ENCODE peak calls at places on chromosomes 3 and 15, in ten cellular contexts. One of them, this sample, is unnamed.

GRCh38 chr15:68980786-68981185 is 33.7 kb upstream of the NOX5 start:
- DNase-seq in left ventricle myocardium inferior: no peak
- DNase-seq in mesendoderm: no peak
- DNase-seq in SHP77: no peak
- DNase-seq in activated T-helper 1 cell treated with Interleukin-2 at 50 U/mL for 16 hours: no peak
- DNase-seq in endothelial cell: no peak
- DNase-seq in HS-5: no peak
- DNase-seq in IMR-90: no peak
- DNase-seq in endothelial cell of umbilical vein: no peak
- DNase-seq in amygdala: no peak
- DNase-seq in this sample: no peak

GRCh38 chr3:117059054-117059989 is 349.7 kb downstream of the TUSC7 start:
- DNase-seq in IMR-90: peak
- DNase-seq in amygdala: no peak
- DNase-seq in mesendoderm: peak
- DNase-seq in HS-5: no peak
- DNase-seq in endothelial cell: no peak
- DNase-seq in activated T-helper 1 cell treated with Interleukin-2 at 50 U/mL for 16 hours: no peak
- DNase-seq in endothelial cell of umbilical vein: peak
- DNase-seq in left ventricle myocardium inferior: no peak
- DNase-seq in SHP77: peak
- DNase-seq in this sample: no peak

GRCh38 chr3:196666001-196666867 is 26.7 kb downstream of the NRROS start:
- DNase-seq in amygdala: no peak
- DNase-seq in HS-5: peak
- DNase-seq in IMR-90: peak
- DNase-seq in activated T-helper 1 cell treated with Interleukin-2 at 50 U/mL for 16 hours: no peak
- DNase-seq in endothelial cell of umbilical vein: no peak
- DNase-seq in mesendoderm: peak
- DNase-seq in endothelial cell: no peak
- DNase-seq in SHP77: peak
- DNase-seq in left ventricle myocardium inferior: no peak
- DNase-seq in this sample: peak

GRCh38 chr3:101673953-101674352 is 3.0 kb downstream of the ZBTB11 start:
- DNase-seq in amygdala: no peak
- DNase-seq in HS-5: no peak
- DNase-seq in endothelial cell: no peak
- DNase-seq in endothelial cell of umbilical vein: no peak
- DNase-seq in activated T-helper 1 cell treated with Interleukin-2 at 50 U/mL for 16 hours: no peak
- DNase-seq in IMR-90: no peak
- DNase-seq in SHP77: no peak
- DNase-seq in left ventricle myocardium inferior: no peak
- DNase-seq in mesendoderm: no peak
- DNase-seq in this sample: no peak

GRCh38 chr3:158842946-158843345 is 41.1 kb downstream of the MFSD1 start:
- DNase-seq in SHP77: no peak
- DNase-seq in left ventricle myocardium inferior: no peak
- DNase-seq in endothelial cell of umbilical vein: no peak
- DNase-seq in endothelial cell: no peak
- DNase-seq in mesendoderm: no peak
- DNase-seq in IMR-90: no peak
- DNase-seq in HS-5: no peak
- DNase-seq in activated T-helper 1 cell treated with Interleukin-2 at 50 U/mL for 16 hours: no peak
- DNase-seq in amygdala: no peak
- DNase-seq in this sample: no peak

GRCh38 chr3:119885746-119886530 is 104.0 kb downstream of the NR1I2 start:
- DNase-seq in activated T-helper 1 cell treated with Interleukin-2 at 50 U/mL for 16 hours: no peak
- DNase-seq in SHP77: no peak
- DNase-seq in HS-5: no peak
- DNase-seq in endothelial cell: no peak
- DNase-seq in endothelial cell of umbilical vein: no peak
- DNase-seq in mesendoderm: no peak
- DNase-seq in left ventricle myocardium inferior: no peak
- DNase-seq in amygdala: no peak
- DNase-seq in IMR-90: no peak
- DNase-seq in this sample: no peak

GRCh38 chr3:30644615-30645014 is 38.2 kb downstream of the TGFBR2 start:
- DNase-seq in HS-5: no peak
- DNase-seq in IMR-90: peak
- DNase-seq in endothelial cell of umbilical vein: peak
- DNase-seq in SHP77: no peak
- DNase-seq in endothelial cell: no peak
- DNase-seq in activated T-helper 1 cell treated with Interleukin-2 at 50 U/mL for 16 hours: peak
- DNase-seq in amygdala: no peak
- DNase-seq in left ventricle myocardium inferior: peak
- DNase-seq in mesendoderm: no peak
- DNase-seq in this sample: no peak

GRCh38 chr3:40137586-40138295 is 171.8 kb upstream of the EIF1B start:
- DNase-seq in endothelial cell of umbilical vein: no peak
- DNase-seq in SHP77: no peak
- DNase-seq in activated T-helper 1 cell treated with Interleukin-2 at 50 U/mL for 16 hours: no peak
- DNase-seq in IMR-90: no peak
- DNase-seq in endothelial cell: no peak
- DNase-seq in left ventricle myocardium inferior: no peak
- DNase-seq in mesendoderm: no peak
- DNase-seq in HS-5: peak
- DNase-seq in amygdala: no peak
- DNase-seq in this sample: no peak

GRCh38 chr3:46695962-46696922 is 2.8 kb upstream of the ALS2CL start:
- DNase-seq in mesendoderm: no peak
- DNase-seq in SHP77: no peak
- DNase-seq in left ventricle myocardium inferior: peak
- DNase-seq in HS-5: no peak
- DNase-seq in activated T-helper 1 cell treated with Interleukin-2 at 50 U/mL for 16 hours: no peak
- DNase-seq in endothelial cell of umbilical vein: no peak
- DNase-seq in amygdala: no peak
- DNase-seq in endothelial cell: no peak
- DNase-seq in IMR-90: peak
- DNase-seq in this sample: no peak

GRCh38 chr15:89776274-89777072 is at the start of gene MESP2:
- DNase-seq in mesendoderm: peak
- DNase-seq in endothelial cell of umbilical vein: peak
- DNase-seq in HS-5: no peak
- DNase-seq in SHP77: peak
- DNase-seq in endothelial cell: peak
- DNase-seq in IMR-90: peak
- DNase-seq in left ventricle myocardium inferior: peak
- DNase-seq in amygdala: no peak
- DNase-seq in activated T-helper 1 cell treated with Interleukin-2 at 50 U/mL for 16 hours: peak
- DNase-seq in this sample: no peak

GRCh38 chr3:51311055-51311454 is 74.0 kb upstream of the MANF start:
- DNase-seq in endothelial cell of umbilical vein: peak
- DNase-seq in amygdala: no peak
- DNase-seq in left ventricle myocardium inferior: no peak
- DNase-seq in HS-5: no peak
- DNase-seq in activated T-helper 1 cell treated with Interleukin-2 at 50 U/mL for 16 hours: no peak
- DNase-seq in mesendoderm: peak
- DNase-seq in SHP77: peak
- DNase-seq in IMR-90: peak
- DNase-seq in endothelial cell: no peak
- DNase-seq in this sample: no peak

GRCh38 chr3:193812791-193813505 is 219.9 kb downstream of the OPA1 start:
- DNase-seq in left ventricle myocardium inferior: no peak
- DNase-seq in amygdala: no peak
- DNase-seq in IMR-90: no peak
- DNase-seq in endothelial cell of umbilical vein: no peak
- DNase-seq in mesendoderm: peak
- DNase-seq in activated T-helper 1 cell treated with Interleukin-2 at 50 U/mL for 16 hours: no peak
- DNase-seq in HS-5: no peak
- DNase-seq in endothelial cell: no peak
- DNase-seq in SHP77: no peak
- DNase-seq in this sample: no peak

GRCh38 chr3:35664460-35664919 is 25.2 kb downstream of the ARPP21 start:
- DNase-seq in SHP77: peak
- DNase-seq in mesendoderm: peak
- DNase-seq in amygdala: peak
- DNase-seq in activated T-helper 1 cell treated with Interleukin-2 at 50 U/mL for 16 hours: no peak
- DNase-seq in HS-5: no peak
- DNase-seq in IMR-90: peak
- DNase-seq in left ventricle myocardium inferior: peak
- DNase-seq in endothelial cell: peak
- DNase-seq in endothelial cell of umbilical vein: peak
- DNase-seq in this sample: peak

GRCh38 chr15:80796424-80796823 is 17.3 kb downstream of the CEMIP start:
- DNase-seq in HS-5: no peak
- DNase-seq in amygdala: no peak
- DNase-seq in SHP77: no peak
- DNase-seq in endothelial cell: no peak
- DNase-seq in endothelial cell of umbilical vein: no peak
- DNase-seq in IMR-90: no peak
- DNase-seq in activated T-helper 1 cell treated with Interleukin-2 at 50 U/mL for 16 hours: no peak
- DNase-seq in left ventricle myocardium inferior: no peak
- DNase-seq in mesendoderm: no peak
- DNase-seq in this sample: no peak

GRCh38 chr3:27289769-27290413 is 79.3 kb downstream of the NEK10 start:
- DNase-seq in amygdala: no peak
- DNase-seq in IMR-90: peak
- DNase-seq in SHP77: no peak
- DNase-seq in activated T-helper 1 cell treated with Interleukin-2 at 50 U/mL for 16 hours: no peak
- DNase-seq in HS-5: no peak
- DNase-seq in left ventricle myocardium inferior: no peak
- DNase-seq in mesendoderm: no peak
- DNase-seq in endothelial cell: no peak
- DNase-seq in endothelial cell of umbilical vein: no peak
- DNase-seq in this sample: no peak

GRCh38 chr3:171353423-171353822 is 106.8 kb downstream of the TNIK start:
- DNase-seq in endothelial cell: no peak
- DNase-seq in activated T-helper 1 cell treated with Interleukin-2 at 50 U/mL for 16 hours: no peak
- DNase-seq in SHP77: no peak
- DNase-seq in HS-5: no peak
- DNase-seq in IMR-90: peak
- DNase-seq in amygdala: no peak
- DNase-seq in mesendoderm: no peak
- DNase-seq in endothelial cell of umbilical vein: no peak
- DNase-seq in left ventricle myocardium inferior: no peak
- DNase-seq in this sample: no peak

GRCh38 chr3:120369000-120369399 is 19.8 kb upstream of the LRRC58 start:
- DNase-seq in amygdala: no peak
- DNase-seq in mesendoderm: no peak
- DNase-seq in IMR-90: no peak
- DNase-seq in activated T-helper 1 cell treated with Interleukin-2 at 50 U/mL for 16 hours: no peak
- DNase-seq in left ventricle myocardium inferior: no peak
- DNase-seq in endothelial cell: no peak
- DNase-seq in HS-5: no peak
- DNase-seq in SHP77: no peak
- DNase-seq in endothelial cell of umbilical vein: no peak
- DNase-seq in this sample: peak

GRCh38 chr15:28861031-28861534 is 12.6 kb upstream of the GOLGA6L7 start:
- DNase-seq in mesendoderm: no peak
- DNase-seq in activated T-helper 1 cell treated with Interleukin-2 at 50 U/mL for 16 hours: no peak
- DNase-seq in IMR-90: peak
- DNase-seq in amygdala: no peak
- DNase-seq in left ventricle myocardium inferior: no peak
- DNase-seq in HS-5: no peak
- DNase-seq in endothelial cell of umbilical vein: no peak
- DNase-seq in SHP77: no peak
- DNase-seq in endothelial cell: no peak
- DNase-seq in this sample: no peak

GRCh38 chr15:77837649-77838025 is 204.9 kb upstream of the LINGO1 start:
- DNase-seq in SHP77: no peak
- DNase-seq in amygdala: no peak
- DNase-seq in HS-5: no peak
- DNase-seq in endothelial cell of umbilical vein: no peak
- DNase-seq in left ventricle myocardium inferior: no peak
- DNase-seq in IMR-90: no peak
- DNase-seq in mesendoderm: no peak
- DNase-seq in endothelial cell: no peak
- DNase-seq in activated T-helper 1 cell treated with Interleukin-2 at 50 U/mL for 16 hours: no peak
- DNase-seq in this sample: no peak

GRCh38 chr3:130341388-130341787 is 4.1 kb upstream of the COL6A5 start:
- DNase-seq in amygdala: no peak
- DNase-seq in SHP77: no peak
- DNase-seq in IMR-90: no peak
- DNase-seq in endothelial cell of umbilical vein: no peak
- DNase-seq in activated T-helper 1 cell treated with Interleukin-2 at 50 U/mL for 16 hours: no peak
- DNase-seq in HS-5: peak
- DNase-seq in endothelial cell: no peak
- DNase-seq in mesendoderm: no peak
- DNase-seq in left ventricle myocardium inferior: no peak
- DNase-seq in this sample: peak

GRCh38 chr3:42688487-42689420 is 3.4 kb downstream of the KLHL40 start:
- DNase-seq in HS-5: no peak
- DNase-seq in SHP77: no peak
- DNase-seq in amygdala: no peak
- DNase-seq in IMR-90: no peak
- DNase-seq in activated T-helper 1 cell treated with Interleukin-2 at 50 U/mL for 16 hours: no peak
- DNase-seq in left ventricle myocardium inferior: peak
- DNase-seq in mesendoderm: no peak
- DNase-seq in endothelial cell of umbilical vein: no peak
- DNase-seq in endothelial cell: no peak
- DNase-seq in this sample: no peak

GRCh38 chr3:71069797-71070196 is 513.7 kb downstream of the FOXP1 start:
- DNase-seq in SHP77: peak
- DNase-seq in IMR-90: no peak
- DNase-seq in left ventricle myocardium inferior: peak
- DNase-seq in endothelial cell: peak
- DNase-seq in amygdala: no peak
- DNase-seq in mesendoderm: peak
- DNase-seq in activated T-helper 1 cell treated with Interleukin-2 at 50 U/mL for 16 hours: peak
- DNase-seq in endothelial cell of umbilical vein: peak
- DNase-seq in HS-5: no peak
- DNase-seq in this sample: no peak

GRCh38 chr3:73010158-73010557 is 13.5 kb downstream of the PPP4R2 start:
- DNase-seq in activated T-helper 1 cell treated with Interleukin-2 at 50 U/mL for 16 hours: no peak
- DNase-seq in mesendoderm: no peak
- DNase-seq in HS-5: no peak
- DNase-seq in endothelial cell of umbilical vein: no peak
- DNase-seq in left ventricle myocardium inferior: no peak
- DNase-seq in amygdala: no peak
- DNase-seq in endothelial cell: no peak
- DNase-seq in IMR-90: no peak
- DNase-seq in SHP77: no peak
- DNase-seq in this sample: no peak

GRCh38 chr3:55963611-55964010 is 476.5 kb upstream of the WNT5A start:
- DNase-seq in left ventricle myocardium inferior: no peak
- DNase-seq in endothelial cell of umbilical vein: no peak
- DNase-seq in activated T-helper 1 cell treated with Interleukin-2 at 50 U/mL for 16 hours: no peak
- DNase-seq in mesendoderm: no peak
- DNase-seq in amygdala: no peak
- DNase-seq in SHP77: no peak
- DNase-seq in endothelial cell: no peak
- DNase-seq in IMR-90: no peak
- DNase-seq in HS-5: no peak
- DNase-seq in this sample: no peak

GRCh38 chr15:67998599-67999122 is 55.5 kb upstream of the PIAS1 start:
- DNase-seq in endothelial cell of umbilical vein: no peak
- DNase-seq in IMR-90: peak
- DNase-seq in amygdala: no peak
- DNase-seq in mesendoderm: no peak
- DNase-seq in activated T-helper 1 cell treated with Interleukin-2 at 50 U/mL for 16 hours: no peak
- DNase-seq in endothelial cell: no peak
- DNase-seq in left ventricle myocardium inferior: no peak
- DNase-seq in HS-5: peak
- DNase-seq in SHP77: no peak
- DNase-seq in this sample: no peak

GRCh38 chr3:150385296-150386242 is 22.5 kb upstream of the TSC22D2 start:
- DNase-seq in SHP77: no peak
- DNase-seq in IMR-90: no peak
- DNase-seq in left ventricle myocardium inferior: no peak
- DNase-seq in HS-5: no peak
- DNase-seq in activated T-helper 1 cell treated with Interleukin-2 at 50 U/mL for 16 hours: no peak
- DNase-seq in amygdala: no peak
- DNase-seq in endothelial cell: no peak
- DNase-seq in mesendoderm: no peak
- DNase-seq in endothelial cell of umbilical vein: no peak
- DNase-seq in this sample: no peak

GRCh38 chr15:94834000-94834399 is 602.6 kb downstream of the MCTP2 start:
- DNase-seq in HS-5: no peak
- DNase-seq in activated T-helper 1 cell treated with Interleukin-2 at 50 U/mL for 16 hours: no peak
- DNase-seq in IMR-90: no peak
- DNase-seq in SHP77: no peak
- DNase-seq in mesendoderm: no peak
- DNase-seq in endothelial cell: no peak
- DNase-seq in amygdala: no peak
- DNase-seq in left ventricle myocardium inferior: no peak
- DNase-seq in endothelial cell of umbilical vein: no peak
- DNase-seq in this sample: no peak

GRCh38 chr15:92797168-92798052 is 102.7 kb upstream of the CHD2 start:
- DNase-seq in activated T-helper 1 cell treated with Interleukin-2 at 50 U/mL for 16 hours: no peak
- DNase-seq in endothelial cell of umbilical vein: peak
- DNase-seq in HS-5: no peak
- DNase-seq in SHP77: peak
- DNase-seq in mesendoderm: peak
- DNase-seq in endothelial cell: peak
- DNase-seq in left ventricle myocardium inferior: no peak
- DNase-seq in IMR-90: peak
- DNase-seq in amygdala: no peak
- DNase-seq in this sample: no peak

This sample was measured in kidney epithelial cell.